ENCODE peak calls at places on chromosomes 7 and 10, in four cellular contexts. W, J, Z and I are unnamed samples.

GRCh38 chr10:123747426-123747825 is 81.3 kb downstream of the GPR26 start:
- DNase-seq in W (no peak), Z (no peak), J (no peak), I (no peak)

GRCh38 chr7:120628233-120628632 is 229.7 kb downstream of the TSPAN12 start:
- DNase-seq in W (no peak), Z (no peak), J (no peak), I (no peak)

GRCh38 chr10:132705943-132706342 is 80.0 kb downstream of the NKX6-2 start:
- DNase-seq in J (no peak), Z (no peak), W (no peak), I (no peak)

GRCh38 chr10:13120786-13121499 is 21.0 kb downstream of the OPTN start:
- DNase-seq in W (no peak), J (no peak), Z (no peak), I (no peak)

GRCh38 chr7:71752171-71752935 is 620.4 kb downstream of the GALNT17 start:
- DNase-seq in Z (peak; percentile 12), J (no peak), W (no peak), I (peak; percentile 80)

GRCh38 chr7:124276005-124276606 is 243.2 kb upstream of the TMEM229A start:
- DNase-seq in J (peak; percentile 9), W (no peak), Z (peak; percentile 10), I (no peak)

GRCh38 chr7:4763091-4763793 is 12.2 kb upstream of the AP5Z1 start:
- DNase-seq in Z (no peak), W (no peak), J (no peak), I (no peak)

GRCh38 chr10:47276071-47276470 is 23.9 kb upstream of the GDF10 start:
- DNase-seq in W (no peak), Z (no peak), J (no peak), I (no peak)

GRCh38 chr7:13742719-13743640 is 246.5 kb downstream of the ETV1 start:
- DNase-seq in J (no peak), Z (peak; percentile 66), W (no peak), I (no peak)

GRCh38 chr7:136495081-136495480 is 373.4 kb upstream of the CHRM2 start:
- DNase-seq in Z (no peak), J (no peak), W (no peak), I (no peak)

GRCh38 chr7:47080816-47081215 is 501.1 kb downstream of the TNS3 start:
- DNase-seq in W (no peak), Z (peak; percentile 35), J (no peak), I (no peak)

GRCh38 chr10:17430647-17431355 is 23.6 kb downstream of the ST8SIA6 start:
- DNase-seq in W (peak; percentile 71), J (no peak), Z (peak; percentile 86), I (peak; percentile 79)

GRCh38 chr10:514137-514671 is 175.3 kb downstream of the DIP2C start:
- DNase-seq in Z (no peak), W (no peak), J (no peak), I (no peak)

GRCh38 chr10:114839901-114840300 is 18.3 kb downstream of the FHIP2A start:
- DNase-seq in W (no peak), J (no peak), Z (no peak), I (no peak)

GRCh38 chr10:133262696-133263095 is 14.0 kb downstream of the ADAM8 start:
- DNase-seq in Z (no peak), W (no peak), J (no peak), I (no peak)

GRCh38 chr7:44063894-44064651 is 1.3 kb downstream of the PGAM2 start:
- DNase-seq in W (no peak), J (no peak), Z (no peak), I (peak; percentile 71)

GRCh38 chr7:158353606-158354570 is 233.7 kb downstream of the PTPRN2 start:
- DNase-seq in J (no peak), W (no peak), Z (peak; percentile 41), I (no peak)

GRCh38 chr10:71547841-71548493 is 151.2 kb downstream of the CDH23 start:
- DNase-seq in W (no peak), J (no peak), Z (peak; percentile 69), I (peak; percentile 75)

GRCh38 chr7:128056901-128057300 is 25.7 kb upstream of the LRRC4 start:
- DNase-seq in Z (peak; percentile 91), J (no peak), W (no peak), I (no peak)

GRCh38 chr10:66365686-66366085 is 560.1 kb upstream of the LRRTM3 start:
- DNase-seq in J (no peak), W (no peak), Z (no peak), I (no peak)

GRCh38 chr10:96651998-96652431 is 65.2 kb upstream of the TM9SF3 start:
- DNase-seq in W (peak; percentile 42), J (no peak), Z (no peak), I (no peak)

GRCh38 chr10:100817268-100817839 is 72.0 kb downstream of the PAX2 start:
- DNase-seq in W (no peak), J (no peak), Z (no peak), I (no peak)

GRCh38 chr10:95476482-95477174 is 84.5 kb downstream of the SORBS1 start:
- DNase-seq in W (no peak), Z (no peak), J (no peak), I (no peak)

GRCh38 chr7:55052726-55053431 is 34.1 kb downstream of the EGFR start:
- DNase-seq in W (no peak), Z (peak; percentile 72), J (no peak), I (no peak)

DNA sequence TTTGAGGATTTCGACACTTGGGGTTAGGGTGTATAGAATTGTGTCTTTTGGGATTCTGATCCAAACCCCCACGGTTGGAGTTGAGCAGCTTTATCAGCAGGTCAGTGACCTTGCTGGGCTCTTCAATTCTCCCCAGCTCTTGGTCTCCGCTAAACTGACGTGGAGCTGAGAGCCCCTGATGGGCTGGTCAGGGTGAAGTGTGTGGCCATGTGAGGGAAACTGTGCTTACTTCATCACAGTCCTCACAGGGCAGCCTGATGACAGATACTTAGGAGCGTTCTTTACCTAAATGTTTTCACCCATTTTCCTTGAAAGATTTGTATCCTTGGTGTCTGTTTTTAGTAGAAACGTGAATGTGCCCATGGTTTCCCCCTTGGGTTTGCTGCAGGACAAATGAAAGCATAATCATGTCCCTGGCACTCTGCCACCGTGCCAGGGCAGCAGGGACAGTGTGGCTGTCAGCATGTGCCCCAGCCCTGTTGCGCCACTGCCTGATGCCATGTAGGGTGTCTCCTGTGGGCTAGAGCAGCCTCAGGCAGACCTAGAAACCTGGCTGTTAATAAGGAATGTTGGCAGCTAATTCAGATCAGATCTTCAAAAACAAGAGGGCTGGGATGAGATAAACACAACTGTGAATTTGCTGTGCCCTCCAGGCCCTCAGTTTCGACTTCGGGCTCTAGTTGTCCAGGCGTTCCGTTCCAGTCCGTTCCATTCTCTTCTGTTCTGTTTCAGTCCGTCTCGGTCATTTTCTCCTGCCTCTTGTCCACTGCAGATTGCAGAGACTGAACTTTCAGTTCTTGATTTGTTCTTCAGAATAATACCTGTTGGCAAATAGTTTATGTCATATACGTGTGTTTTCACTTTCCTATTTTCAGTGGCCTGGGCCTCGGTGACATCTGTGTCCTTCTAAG is 96.8 kb downstream of the TRRAP start:
- DNase-seq in W (no peak), J (no peak), Z (no peak), I (no peak)
- H3K27ac ChIP-seq in W (no peak overlapping the region), J (no peak overlapping the region), Z (no peak overlapping the region), I (no peak overlapping the region)

GRCh38 chr10:8336629-8337331 is 282.3 kb downstream of the GATA3 start:
- DNase-seq in W (no peak), J (no peak), Z (no peak), I (no peak)
- H3K27ac ChIP-seq in W (no peak overlapping the region), J (no peak overlapping the region), Z (no peak overlapping the region), I (no peak overlapping the region)

GRCh38 chr10:31896972-31897384 is 31.7 kb downstream of the ARHGAP12 start:
- DNase-seq in J (no peak), W (no peak), Z (no peak), I (no peak)
- H3K27ac ChIP-seq in J (peak overlapping the region; percentile 64), W (no peak overlapping the region), Z (no peak overlapping the region), I (peak overlapping the region; percentile 14)

DNA sequence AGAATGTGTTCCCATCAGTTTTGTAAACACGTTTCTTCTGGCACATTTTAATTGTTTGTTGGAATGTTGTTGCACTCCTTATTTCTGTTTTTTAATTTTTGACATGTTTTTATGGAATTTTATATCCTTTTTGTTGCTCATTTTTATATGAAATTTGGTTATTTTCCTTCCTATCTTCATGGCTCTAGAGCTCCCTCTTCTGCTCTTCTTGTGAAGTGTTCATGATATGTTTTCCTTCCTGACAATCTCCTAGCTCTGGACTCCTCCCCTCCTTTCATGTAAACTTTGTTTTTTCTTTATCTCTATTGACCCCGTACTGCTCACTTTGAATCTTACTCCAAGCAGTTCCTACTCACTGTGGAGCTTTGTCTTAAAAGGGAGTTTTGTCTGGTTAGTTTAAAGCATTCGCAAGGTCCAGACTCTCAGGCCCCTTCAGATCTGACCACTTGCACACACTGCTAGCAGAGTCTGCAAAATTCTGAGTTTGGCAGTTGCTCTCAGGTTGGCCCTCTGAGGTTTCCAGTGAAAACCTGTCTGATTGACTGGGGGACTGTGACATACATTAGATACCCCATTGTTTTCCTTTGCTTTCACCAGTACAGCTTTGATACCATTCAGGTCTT is 149.4 kb downstream of the XPNPEP1 start:
- DNase-seq in J (no peak), W (no peak), Z (peak; percentile 14), I (no peak)
- H3K27ac ChIP-seq in J (no peak overlapping the region), W (no peak overlapping the region), Z (no peak overlapping the region), I (no peak overlapping the region)

GRCh38 chr10:119520283-119520682 is 22.2 kb downstream of the RGS10 start:
- DNase-seq in Z (no peak), W (no peak), J (no peak), I (no peak)

GRCh38 chr10:119517235-119518141 is 25.0 kb downstream of the RGS10 start:
- DNase-seq in W (peak; percentile 57), J (no peak), Z (peak; percentile 86), I (no peak)

GRCh38 chr10:119518936-119519335 is 23.6 kb downstream of the RGS10 start:
- DNase-seq in J (no peak), W (no peak), Z (no peak), I (no peak)

GRCh38 chr10:119516381-119517234 is 25.9 kb downstream of the RGS10 start:
- DNase-seq in W (peak; percentile 72), Z (no peak), J (no peak), I (no peak)

DNA sequence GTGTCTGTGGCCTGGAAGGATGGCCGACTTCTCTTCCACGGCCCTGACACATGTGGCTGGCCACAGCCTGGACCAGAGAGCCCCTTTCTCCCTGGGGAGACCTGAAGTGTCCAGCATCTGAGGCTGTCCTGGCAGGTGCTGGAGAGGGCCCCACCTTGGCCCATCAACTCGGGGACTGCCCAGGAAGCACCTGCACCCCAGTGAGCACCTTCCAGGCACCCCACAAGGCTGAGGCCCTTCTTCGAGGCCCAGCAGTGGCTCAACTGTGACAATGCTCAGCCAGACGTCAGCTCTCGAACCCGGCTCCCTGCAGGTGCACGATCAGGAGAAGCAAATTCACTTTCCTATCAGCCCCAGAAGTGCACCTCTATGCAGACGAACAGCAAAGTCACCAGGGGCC is 24.3 kb downstream of the RGS10 start:
- DNase-seq in J (no peak), Z (no peak), W (no peak), I (no peak)
- H3K27ac ChIP-seq in J (no peak overlapping the region), Z (peak overlapping the region; percentile 69), W (peak overlapping the region; percentile 25), I (no peak overlapping the region)

DNA sequence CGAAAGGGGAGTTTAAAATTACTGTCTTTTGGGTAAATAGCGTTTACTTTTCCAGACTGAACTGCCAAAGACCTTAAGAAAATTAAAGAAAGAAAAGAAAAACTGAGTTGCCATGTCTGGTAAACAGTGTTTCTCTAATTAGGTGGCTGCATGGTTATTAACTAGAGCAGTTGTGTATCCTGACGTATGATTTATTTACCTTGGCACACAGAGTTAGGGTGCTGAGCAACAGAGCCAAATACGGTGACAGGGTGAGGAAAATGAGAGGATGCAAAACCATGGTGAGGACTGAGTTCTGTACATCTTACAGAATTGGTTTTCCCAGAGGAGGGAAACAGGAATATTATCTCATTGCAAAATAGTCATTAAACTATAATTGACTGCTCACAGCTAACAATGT is 546.4 kb upstream of the FZD8 start:
- DNase-seq in Z (no peak), J (no peak), W (no peak), I (no peak)
- H3K27ac ChIP-seq in Z (no peak overlapping the region), J (no peak overlapping the region), W (no peak overlapping the region), I (no peak overlapping the region)